ENCODE peak calls at places on chromosomes 1 and 21, in eight cellular contexts. U, H, D, F, S, L, X and J are unnamed samples.

GRCh38 chr1:59142663-59143487 is 154.0 kb upstream of the FGGY start:
- DNase-seq in S (no peak), F (no peak), H (no peak), X (no peak), U (no peak), D (peak; percentile 78), L (no peak), J (peak; percentile 83)

GRCh38 chr1:48943393-48943792 is 166.7 kb upstream of the BEND5 start:
- DNase-seq in S (no peak), D (no peak), U (no peak), F (no peak), H (no peak), X (no peak), L (no peak), J (no peak)

GRCh38 chr1:157403203-157403602 is 149.1 kb downstream of the FCRL5 start:
- DNase-seq in H (no peak), D (no peak), X (no peak), L (no peak), U (no peak), S (no peak), F (no peak), J (no peak)

GRCh38 chr1:201511925-201512539 is 5.1 kb upstream of the CSRP1 start:
- DNase-seq in L (peak; percentile 31), D (no peak), U (peak; percentile 84), H (peak; percentile 66), F (peak; percentile 83), X (peak; percentile 86), S (peak; percentile 69), J (no peak)

GRCh38 chr1:101182627-101183387 is 54.0 kb upstream of the S1PR1 start:
- DNase-seq in X (no peak), D (no peak), F (no peak), U (no peak), H (no peak), L (no peak), S (no peak), J (no peak)

GRCh38 chr1:220124542-220124941 is 30.6 kb downstream of the IARS2 start:
- DNase-seq in L (no peak), X (no peak), H (no peak), D (no peak), F (no peak), S (no peak), U (no peak), J (peak; percentile 35)

GRCh38 chr1:13807213-13807612 is 107.2 kb downstream of the PRDM2 start:
- DNase-seq in H (no peak), S (no peak), X (no peak), L (peak; percentile 52), U (peak; percentile 25), D (no peak), F (no peak), J (no peak)

GRCh38 chr21:36487641-36488307 is 7.9 kb upstream of the CLDN14 start:
- DNase-seq in L (peak; percentile 35), H (no peak), F (peak; percentile 59), S (no peak), U (no peak), X (no peak), D (no peak), J (no peak)

GRCh38 chr1:9322845-9323244 is 30.2 kb downstream of the SPSB1 start:
- DNase-seq in S (no peak), U (no peak), F (no peak), H (no peak), L (no peak), D (no peak), X (no peak), J (no peak)

GRCh38 chr1:217343907-217344306 is 287.0 kb downstream of the GPATCH2 start:
- DNase-seq in X (no peak), F (no peak), U (no peak), S (no peak), L (no peak), D (no peak), H (peak; percentile 32), J (no peak)

GRCh38 chr1:238648756-238649155 is 737.6 kb upstream of the CHRM3 start:
- DNase-seq in X (no peak), H (no peak), D (no peak), S (no peak), L (no peak), F (no peak), U (no peak), J (no peak)

GRCh38 chr1:50417487-50417886 is 5.8 kb downstream of the DMRTA2 start:
- DNase-seq in H (no peak), S (no peak), L (no peak), D (no peak), F (no peak), X (no peak), U (no peak), J (no peak)

GRCh38 chr1:3903141-3904005 is 3.3 kb upstream of the C1orf174 start:
- DNase-seq in S (no peak), D (no peak), F (peak; percentile 45), H (peak; percentile 56), U (peak; percentile 65), X (no peak), L (peak; percentile 40), J (no peak)

GRCh38 chr21:36707763-36708511 is 9.0 kb downstream of the SIM2 start:
- DNase-seq in S (no peak), L (no peak), F (no peak), U (peak; percentile 60), D (no peak), H (no peak), X (no peak), J (no peak)

GRCh38 chr21:45004481-45005263 is 64.8 kb downstream of the SLX9 start:
- DNase-seq in D (no peak), F (peak; percentile 36), U (peak; percentile 66), H (peak; percentile 35), S (peak; percentile 13), X (peak; percentile 73), L (peak; percentile 5), J (no peak)

GRCh38 chr1:60995093-60995492 is 87.3 kb upstream of the NFIA start:
- DNase-seq in F (no peak), L (no peak), D (no peak), X (no peak), S (no peak), H (no peak), U (no peak), J (no peak)

GRCh38 chr1:61638296-61638695 is 86.6 kb downstream of the TM2D1 start:
- DNase-seq in X (no peak), U (no peak), F (no peak), L (no peak), D (no peak), S (no peak), H (no peak), J (peak; percentile 81)

GRCh38 chr1:26234644-26235384 is 814 bp downstream of the CEP85 start:
- DNase-seq in F (no peak), L (peak; percentile 20), X (no peak), U (no peak), H (no peak), S (no peak), D (peak; percentile 17), J (no peak)

GRCh38 chr1:35851175-35851869 is 31.7 kb upstream of the AGO1 start:
- DNase-seq in L (no peak), S (peak; percentile 24), U (no peak), X (no peak), F (no peak), D (no peak), H (no peak), J (peak; percentile 59)

GRCh38 chr1:225739542-225740107 is 38.0 kb upstream of the SRP9 start:
- DNase-seq in X (no peak), L (no peak), H (no peak), U (no peak), D (no peak), S (no peak), F (no peak), J (no peak)

GRCh38 chr1:15178571-15179484 is 25.3 kb downstream of the TMEM51 start:
- DNase-seq in L (no peak), H (no peak), D (peak; percentile 90), F (no peak), X (no peak), S (no peak), U (no peak), J (peak; percentile 65)

DNA sequence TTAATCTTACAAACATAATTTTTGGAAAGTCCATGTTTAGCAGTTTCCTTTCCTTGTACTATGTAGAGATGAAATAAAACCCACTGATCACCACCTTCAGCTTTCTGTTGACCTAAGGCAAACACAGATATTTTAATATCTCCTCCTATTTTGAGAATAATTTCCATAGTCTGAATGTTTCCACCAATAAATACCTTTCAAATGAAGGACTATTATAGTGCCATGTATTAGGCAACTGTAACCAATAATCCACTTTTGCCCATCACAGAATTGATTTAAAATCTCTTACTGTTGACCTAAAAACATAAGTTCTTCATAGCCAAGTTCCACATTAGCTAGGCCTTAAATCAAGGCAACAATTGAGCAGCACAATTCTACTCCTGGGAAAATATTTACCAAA is 1.8 kb downstream of the CDC42BPA start:
- DNase-seq in H (no peak), D (no peak), F (no peak), S (no peak), L (no peak), U (no peak), X (no peak), J (no peak)
- H3K4me3 ChIP-seq in H (peak overlapping the region; percentile 65), D (peak overlapping the region; percentile 92), F (peak overlapping the region; percentile 87), S (peak overlapping the region; percentile 72), L (peak overlapping the region; percentile 80), U (peak overlapping the region; percentile 94), X (peak overlapping the region; percentile 59), J (peak overlapping the region; percentile 60)

DNA sequence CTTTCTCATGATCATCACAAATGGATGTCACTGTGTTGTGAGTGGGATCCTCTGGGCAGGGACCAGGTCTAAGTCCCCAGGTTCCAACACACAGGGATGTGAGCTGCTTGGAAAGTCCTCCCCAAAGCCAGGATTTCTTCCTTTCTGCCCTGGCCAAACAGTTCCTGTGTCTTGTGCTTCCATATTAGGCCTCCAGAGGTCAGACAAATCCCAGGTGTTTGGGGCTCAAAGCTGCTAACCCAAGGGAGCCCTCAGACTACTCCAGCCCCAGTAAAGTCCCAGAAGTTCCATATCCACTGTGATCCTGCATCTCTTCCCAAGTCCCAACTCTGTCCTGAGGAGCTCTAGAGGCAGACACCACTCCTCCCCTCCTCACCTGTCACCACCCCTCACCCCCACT is 27.7 kb upstream of the MAGOH start:
- DNase-seq in X (no peak), L (no peak), D (no peak), F (no peak), S (no peak), H (no peak), U (no peak), J (no peak)
- TF ChIP-seq CTCF in X (no peak), L (peak; percentile 15), D (peak; percentile 70), F (peak; percentile 15), S (no peak), H (no peak), U (no peak), J (peak; percentile 23)

DNA sequence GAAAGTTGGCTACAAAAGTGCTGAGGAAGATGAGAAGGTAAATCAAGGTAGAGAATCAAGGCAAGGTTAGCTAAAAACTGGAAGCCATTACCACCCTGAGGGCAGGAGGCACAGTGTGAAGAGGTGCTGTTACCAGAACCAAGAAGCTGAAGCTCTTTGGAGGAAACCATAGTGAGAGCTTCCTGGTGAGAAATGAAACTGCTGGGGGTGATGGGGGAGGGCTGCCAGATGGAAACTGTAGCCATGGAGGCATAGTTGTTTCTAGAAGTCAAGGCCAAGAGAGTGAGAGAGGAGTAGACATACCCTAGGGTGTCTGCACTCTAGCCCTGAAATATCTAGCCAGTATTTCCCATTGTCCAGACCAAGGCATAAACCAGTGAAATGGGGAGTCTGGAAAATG is 28.7 kb downstream of the IFI44 start:
- DNase-seq in H (no peak), S (no peak), L (no peak), F (no peak), X (no peak), U (no peak), D (no peak), J (no peak)
- H3K36me3 ChIP-seq in H (no peaks in the 10 kb centered on the region), S (no peaks in the 10 kb centered on the region), L (no peaks in the 10 kb centered on the region), F (no peaks in the 10 kb centered on the region), X (no peaks in the 10 kb centered on the region), U (no peaks in the 10 kb centered on the region), D (no peaks in the 10 kb centered on the region), J (no peaks in the 10 kb centered on the region)

GRCh38 chr1:24555591-24556413 is at the start of gene NCMAP:
- DNase-seq in X (peak; percentile 88), U (peak; percentile 54), D (no peak), S (no peak), H (peak; percentile 66), L (peak; percentile 78), F (peak; percentile 82), J (no peak)
- H3K4me3 ChIP-seq in X (peak within 1 kb of the TSS; percentile 30), U (no peak within 1 kb of the TSS), D (peak within 1 kb of the TSS; percentile 39), S (no peak within 1 kb of the TSS), H (no peak within 1 kb of the TSS), L (peak within 1 kb of the TSS; percentile 35), F (peak within 1 kb of the TSS; percentile 49), J (no peak within 1 kb of the TSS)